ENCODE peak calls at places on chromosomes 7 and 10, in seven cellular contexts. D is activated gamma-delta T cell treated with Interleukin-2 at 50 U/mL for 16 hours; J is GM10248; H is activated T-helper 1 cell treated with anti-CD3 and anti-CD28 coated beads, Interleukin-12 subunit alpha, Interleukin-12 subunit beta, Interleukin-2, Interleukin-4 antibody, amounts not matched to agents 30 ng/mL and 10 ng/mL and 1 ng/mL, durations not matched to agents 14 hours and 24 hours and 36 hours; A is RPMI7951; F is heart left ventricle; Q is EL. L is an unnamed sample.

GRCh38 chr10:2119316-2119715 is 382.0 kb upstream of the ADARB2 start:
- DNase-seq in D (no peak), J (no peak), H (no peak), A (peak), F (no peak), Q (no peak), L (no peak)

GRCh38 chr7:131249003-131249402 is 78.7 kb upstream of the MKLN1 start:
- DNase-seq in D (no peak), J (no peak), H (no peak), A (peak), F (peak), Q (peak), L (no peak)

GRCh38 chr10:6918305-6918704 is 338.2 kb upstream of the PRKCQ start:
- DNase-seq in D (peak), J (peak), H (peak), A (no peak), F (no peak), Q (peak), L (peak)

GRCh38 chr10:49749556-49750491 is 12.3 kb downstream of the OGDHL start:
- DNase-seq in D (no peak), J (peak), H (no peak), A (no peak), F (no peak), Q (no peak), L (no peak)

GRCh38 chr10:80050752-80051151 is 27.7 kb upstream of the TMEM254 start:
- DNase-seq in D (no peak), J (no peak), H (no peak), A (no peak), F (no peak), Q (no peak), L (no peak)

GRCh38 chr7:36607206-36607515 is 117.1 kb downstream of the AOAH start:
- DNase-seq in D (no peak), J (no peak), H (no peak), A (no peak), F (no peak), Q (no peak), L (no peak)

GRCh38 chr10:133167693-133168616 is 7.9 kb downstream of the KNDC1 start:
- DNase-seq in D (no peak), J (no peak), H (no peak), A (no peak), F (no peak), Q (no peak), L (no peak)

GRCh38 chr10:123804716-123805115 is 86.9 kb downstream of the CPXM2 start:
- DNase-seq in D (no peak), J (no peak), H (no peak), A (no peak), F (no peak), Q (peak), L (no peak)

GRCh38 chr7:112510032-112510742 is 29.4 kb downstream of the LSMEM1 start:
- DNase-seq in D (no peak), J (peak), H (no peak), A (peak), F (no peak), Q (peak), L (no peak)

GRCh38 chr7:73599151-73599882 is 20.9 kb upstream of the TBL2 start:
- DNase-seq in D (no peak), J (no peak), H (no peak), A (no peak), F (no peak), Q (no peak), L (no peak)

GRCh38 chr10:17742918-17743317 is 9.1 kb upstream of the TMEM236 start:
- DNase-seq in D (peak), J (peak), H (peak), A (peak), F (peak), Q (peak), L (peak)

GRCh38 chr7:8133188-8133848 is 128.6 kb downstream of the ICA1 start:
- DNase-seq in D (no peak), J (no peak), H (no peak), A (no peak), F (no peak), Q (no peak), L (no peak)

GRCh38 chr10:32210306-32211045 is 136.5 kb downstream of the EPC1 start:
- DNase-seq in D (no peak), J (peak), H (no peak), A (peak), F (no peak), Q (peak), L (no peak)

GRCh38 chr10:78028438-78029293 is 649 bp downstream of the POLR3A start:
- DNase-seq in D (peak), J (no peak), H (peak), A (peak), F (no peak), Q (peak), L (peak)

GRCh38 chr10:90530526-90530925 is 327.3 kb downstream of the HTR7 start:
- DNase-seq in D (no peak), J (no peak), H (no peak), A (no peak), F (no peak), Q (no peak), L (no peak)

GRCh38 chr10:119030421-119031250 is 1.1 kb downstream of the NANOS1 start:
- DNase-seq in D (peak), J (peak), H (peak), A (peak), F (peak), Q (peak), L (no peak)

GRCh38 chr10:50988792-50989191 is 85.5 kb upstream of the PRKG1 start:
- DNase-seq in D (no peak), J (no peak), H (no peak), A (no peak), F (no peak), Q (peak), L (no peak)

GRCh38 chr10:68934994-68935393 is 21.0 kb upstream of the DDX21 start:
- DNase-seq in D (no peak), J (no peak), H (no peak), A (no peak), F (no peak), Q (no peak), L (no peak)

GRCh38 chr7:156560075-156560474 is 80.5 kb upstream of the RNF32 start:
- DNase-seq in D (no peak), J (no peak), H (no peak), A (peak), F (no peak), Q (no peak), L (no peak)

GRCh38 chr7:82317257-82317721 is 126.3 kb downstream of the CACNA2D1 start:
- DNase-seq in D (no peak), J (no peak), H (no peak), A (no peak), F (no peak), Q (no peak), L (no peak)

GRCh38 chr10:96683065-96683464 is 37.2 kb downstream of the PIK3AP1 start:
- DNase-seq in D (no peak), J (no peak), H (no peak), A (no peak), F (no peak), Q (peak), L (no peak)

GRCh38 chr7:38448076-38448475 is 174.6 kb upstream of the TARP start:
- DNase-seq in D (no peak), J (no peak), H (no peak), A (no peak), F (no peak), Q (peak), L (no peak)

GRCh38 chr10:132716691-132717490 is 69.1 kb downstream of the NKX6-2 start:
- DNase-seq in D (no peak), J (no peak), H (no peak), A (no peak), F (no peak), Q (no peak), L (no peak)

GRCh38 chr7:152894295-152895170 is 135.0 kb downstream of the ACTR3B start:
- DNase-seq in D (no peak), J (peak), H (no peak), A (peak), F (no peak), Q (no peak), L (no peak)

GRCh38 chr10:123930340-123931001 is 38.9 kb upstream of the CPXM2 start:
- DNase-seq in D (no peak), J (no peak), H (no peak), A (peak), F (no peak), Q (peak), L (no peak)

GRCh38 chr7:50552921-50553320 is 12.3 kb downstream of the DDC start:
- DNase-seq in D (no peak), J (no peak), H (no peak), A (peak), F (no peak), Q (peak), L (no peak)

GRCh38 chr7:22698762-22699161 is 28.2 kb upstream of the IL6 start:
- DNase-seq in D (no peak), J (no peak), H (no peak), A (no peak), F (no peak), Q (no peak), L (no peak)

GRCh38 chr7:80725181-80725611 is 86.8 kb downstream of the CD36 start:
- DNase-seq in D (no peak), J (no peak), H (no peak), A (no peak), F (no peak), Q (no peak), L (no peak)

GRCh38 chr10:42983595-42983990 is 93.3 kb upstream of the RET start:
- DNase-seq in D (no peak), J (no peak), H (no peak), A (no peak), F (no peak), Q (no peak), L (peak)

GRCh38 chr7:116834815-116835533 is 27.4 kb upstream of the CAPZA2 start:
- DNase-seq in D (no peak), J (no peak), H (no peak), A (peak), F (peak), Q (no peak), L (no peak)

GRCh38 chr10:91210014-91210413 is 10.4 kb upstream of the PCGF5 start:
- DNase-seq in D (no peak), J (no peak), H (no peak), A (no peak), F (no peak), Q (no peak), L (no peak)

GRCh38 chr10:89516149-89516832 is 19.1 kb downstream of the SLC16A12 start:
- DNase-seq in D (no peak), J (no peak), H (no peak), A (peak), F (peak), Q (peak), L (no peak)

GRCh38 chr10:34231441-34232180 is 583.5 kb downstream of the PARD3 start:
- DNase-seq in D (no peak), J (no peak), H (no peak), A (peak), F (no peak), Q (no peak), L (no peak)

GRCh38 chr7:156334636-156335035 is 305.9 kb upstream of the RNF32 start:
- DNase-seq in D (no peak), J (no peak), H (no peak), A (peak), F (no peak), Q (no peak), L (no peak)

GRCh38 chr10:26960308-26960707 is 99.5 kb upstream of the ABI1 start:
- DNase-seq in D (no peak), J (no peak), H (no peak), A (no peak), F (no peak), Q (no peak), L (no peak)

GRCh38 chr7:6251653-6252052 is 20.8 kb downstream of the CYTH3 start:
- DNase-seq in D (no peak), J (no peak), H (no peak), A (peak), F (no peak), Q (peak), L (no peak)

GRCh38 chr10:17643339-17643754 is 604 bp upstream of the STAM start:
- DNase-seq in D (no peak), J (no peak), H (no peak), A (peak), F (peak), Q (peak), L (no peak)

GRCh38 chr10:133166828-133167692 is 7.0 kb downstream of the KNDC1 start:
- DNase-seq in D (no peak), J (no peak), H (no peak), A (no peak), F (no peak), Q (no peak), L (no peak)

L was measured in central memory CD8-positive, alpha-beta T cell.